ENCODE peak calls at places on chromosomes 13 and 19, in seven cellular contexts. U is cardiac fibroblast, X is mucosa of gallbladder, G is H9, A is HEK293T, F is WTC11, V is HuH-7.5. O is an unnamed sample.

GRCh38 chr13:30422056-30422914 is at the start of gene UBE2L5:
- DNase-seq in U (peak; percentile 77), X (peak; percentile 73), G (peak; percentile 89), A (peak; percentile 74), F (no peak), V (peak; percentile 26), O (peak; percentile 32)

GRCh38 chr13:65236841-65237418 is 1993.2 kb downstream of the PCDH9 start:
- DNase-seq in U (no peak), X (no peak), G (no peak), A (no peak), F (peak; percentile 27), V (no peak), O (no peak)

GRCh38 chr13:98181106-98181815 is 4.2 kb upstream of the RNF113B start:
- DNase-seq in U (no peak), X (no peak), G (no peak), A (no peak), F (no peak), V (no peak), O (no peak)

GRCh38 chr13:19822673-19823072 is 39.9 kb upstream of the PSPC1 start:
- DNase-seq in U (peak; percentile 29), X (no peak), G (no peak), A (no peak), F (no peak), V (no peak), O (no peak)

GRCh38 chr13:31064636-31065035 is 97.1 kb downstream of the HSPH1 start:
- DNase-seq in U (no peak), X (no peak), G (no peak), A (no peak), F (no peak), V (no peak), O (no peak)

GRCh38 chr13:113084943-113085540 is 20.5 kb upstream of the F7 start:
- DNase-seq in U (no peak), X (no peak), G (no peak), A (no peak), F (no peak), V (no peak), O (no peak)

GRCh38 chr19:31271569-31271911 is 77.7 kb downstream of the TSHZ3 start:
- DNase-seq in U (no peak), X (no peak), G (no peak), A (no peak), F (no peak), V (no peak), O (no peak)

GRCh38 chr13:40777957-40778235 is 6.9 kb upstream of the MRPS31 start:
- DNase-seq in U (no peak), X (no peak), G (no peak), A (no peak), F (no peak), V (no peak), O (no peak)

GRCh38 chr19:10173527-10173926 is 21.2 kb downstream of the DNMT1 start:
- DNase-seq in U (peak; percentile 53), X (no peak), G (no peak), A (no peak), F (no peak), V (no peak), O (no peak)

O was measured in stimulated activated naive CD4-positive, alpha-beta T cell.